ENCODE peak calls at places on chromosomes 13 and 19, in five cellular contexts. G, T, J, F and L are unnamed samples.

GRCh38 chr13:99702687-99703319 is 201.5 kb downstream of the TM9SF2 start:
- DNase-seq in T (no peak), J (no peak), F (no peak), G (no peak), L (no peak)

GRCh38 chr13:47459512-47459911 is 541.6 kb downstream of the SUCLA2 start:
- DNase-seq in F (no peak), J (peak; percentile 42), G (no peak), T (peak; percentile 1), L (peak; percentile 60)

GRCh38 chr19:5339950-5340636 is 519 bp downstream of the PTPRS start:
- DNase-seq in J (peak; percentile 30), T (peak; percentile 51), F (no peak), G (no peak), L (peak; percentile 64)

GRCh38 chr19:35307990-35308389 is 16.0 kb downstream of the MAG start:
- DNase-seq in G (no peak), T (no peak), F (no peak), J (no peak), L (no peak)

GRCh38 chr13:37954191-37954590 is 84.6 kb upstream of the TRPC4 start:
- DNase-seq in T (no peak), J (peak; percentile 88), F (no peak), G (no peak), L (no peak)

GRCh38 chr13:106310450-106310849 is 225.0 kb downstream of the EFNB2 start:
- DNase-seq in J (no peak), F (no peak), G (no peak), T (no peak), L (no peak)

GRCh38 chr13:40974460-40975407 is 44.4 kb downstream of the ELF1 start:
- DNase-seq in F (peak; percentile 23), G (peak; percentile 43), T (peak; percentile 78), J (peak; percentile 37), L (peak; percentile 83)

GRCh38 chr13:106491928-106492327 is 43.5 kb downstream of the EFNB2 start:
- DNase-seq in G (no peak), T (no peak), J (no peak), F (no peak), L (no peak)

GRCh38 chr19:50190439-50190891 is 13.0 kb upstream of the MYH14 start:
- DNase-seq in G (no peak), J (no peak), F (no peak), T (no peak), L (no peak)

DNA sequence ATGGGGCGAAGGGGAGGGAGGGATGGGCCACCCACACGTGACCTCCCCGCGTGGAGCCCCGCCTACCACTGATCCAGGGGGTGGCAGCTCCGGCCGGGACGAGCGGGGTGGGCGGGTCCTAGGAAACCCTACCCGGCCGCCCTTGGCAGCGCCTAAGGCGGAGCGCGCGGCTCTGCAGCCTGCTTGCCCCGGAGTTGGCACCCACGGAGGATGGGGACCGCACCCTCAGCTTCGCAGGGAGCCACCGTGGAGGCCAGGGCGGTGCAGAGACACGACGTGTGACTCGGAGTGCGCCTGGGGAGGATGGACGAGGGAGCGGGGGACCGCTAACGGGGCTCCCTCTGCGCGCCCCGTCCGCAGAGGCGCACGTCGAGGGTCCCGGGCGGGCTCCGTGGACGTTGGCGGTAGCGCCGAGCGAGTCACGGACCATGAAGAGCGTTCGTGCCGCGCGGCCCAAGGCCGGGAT is at the start of gene RGS9BP:
- DNase-seq in F (no peak), J (peak; percentile 61), G (peak; percentile 73), T (no peak), L (peak; percentile 82)
- H2AFZ ChIP-seq in F (no peak within 1 kb of the TSS), J (peak within 1 kb of the TSS; percentile 99), G (peak within 1 kb of the TSS; percentile 98), T (peak within 1 kb of the TSS; percentile 98), L (peak within 1 kb of the TSS; percentile 87)

DNA sequence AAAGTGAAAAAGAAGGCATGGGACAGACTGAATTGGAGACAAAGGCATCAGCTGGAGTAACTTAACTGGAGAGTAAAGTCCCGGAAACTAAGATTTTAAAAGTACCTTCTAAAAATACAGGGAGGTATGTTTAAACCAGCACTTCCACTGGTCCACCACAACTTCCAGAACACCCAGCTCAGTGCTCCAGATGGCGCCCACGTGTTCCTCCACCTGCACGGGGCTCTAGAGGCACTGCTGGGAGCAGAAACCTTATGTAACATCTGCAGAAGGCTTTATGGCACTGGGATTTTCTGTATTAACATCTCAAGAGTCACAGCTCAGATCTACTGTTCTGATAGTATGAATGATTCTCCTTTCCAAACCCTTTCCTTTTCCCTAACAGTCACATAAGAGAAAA is 252.1 kb downstream of the DCLK1 start:
- DNase-seq in T (no peak), F (no peak), J (no peak), G (peak; percentile 28), L (no peak)
- H3K9me2 ChIP-seq in T (no peaks in the 10 kb centered on the region), F (no peaks in the 10 kb centered on the region), J (no peaks in the 10 kb centered on the region), G (no peaks in the 10 kb centered on the region), L (no peaks in the 10 kb centered on the region)

DNA sequence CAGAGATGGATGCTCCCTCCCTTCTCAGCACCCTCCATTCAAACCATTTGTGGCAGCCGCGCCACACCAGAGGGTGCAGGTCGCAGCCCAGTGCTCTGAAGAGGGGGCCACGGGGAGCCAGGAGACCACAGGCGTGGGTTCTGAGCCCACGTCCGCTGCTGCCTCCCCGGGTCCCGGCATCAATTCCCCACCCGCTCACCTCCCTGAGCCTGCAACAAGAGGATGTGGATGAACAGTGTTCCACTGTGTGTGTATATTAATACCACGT is 120.1 kb upstream of the VSTM2B start:
- DNase-seq in F (no peak), J (no peak), T (no peak), G (no peak), L (no peak)
- H2AFZ ChIP-seq in F (no peak overlapping the region), J (no peak overlapping the region), T (no peak overlapping the region), G (no peak overlapping the region), L (no peak overlapping the region)

GRCh38 chr19:31408460-31409124 is 59.4 kb upstream of the TSHZ3 start:
- DNase-seq in J (peak; percentile 36), F (no peak), G (no peak), T (no peak), L (no peak)
- H3K9me2 ChIP-seq in J (no peaks in the 10 kb centered on the region), F (no peaks in the 10 kb centered on the region), G (no peaks in the 10 kb centered on the region), T (no peaks in the 10 kb centered on the region), L (no peaks in the 10 kb centered on the region)

GRCh38 chr19:39409207-39409885 is 2.7 kb downstream of the ZFP36 start:
- DNase-seq in G (peak; percentile 90), T (peak; percentile 77), F (peak; percentile 90), J (peak; percentile 90), L (peak; percentile 87)
- H2AFZ ChIP-seq in G (no peak overlapping the region), T (no peak overlapping the region), F (no peak overlapping the region), J (peak overlapping the region; percentile 38), L (no peak overlapping the region)

GRCh38 chr13:21413013-21413412 is 46.1 kb downstream of the ZDHHC20 start:
- DNase-seq in J (no peak), F (no peak), T (no peak), G (no peak), L (peak; percentile 27)
- H3K9me2 ChIP-seq in J (no peaks in the 10 kb centered on the region), F (no peaks in the 10 kb centered on the region), T (no peaks in the 10 kb centered on the region), G (no peaks in the 10 kb centered on the region), L (no peaks in the 10 kb centered on the region)